ENCODE peak calls at places on chromosomes 5 and 9, in nine cellular contexts. T is ovary, Q is OCI-LY7, G is mucosa of descending colon, A is HL-60, O is adrenal gland, Z is foreskin fibroblast, P is astrocyte of the spinal cord, R is gastrocnemius medialis. M is an unnamed sample.

GRCh38 chr5:53994148-53994547 is 316.2 kb downstream of the ARL15 start:
- DNase-seq in T (no peak), Q (no peak), G (no peak), A (no peak), O (no peak), Z (no peak), P (peak; percentile 57), R (no peak), M (peak; percentile 84)

GRCh38 chr5:57795203-57795602 is 312.6 kb upstream of the ACTBL2 start:
- DNase-seq in T (no peak), Q (no peak), G (no peak), A (no peak), O (no peak), Z (no peak), P (no peak), R (no peak), M (no peak)

GRCh38 chr9:115104908-115105307 is 13.0 kb downstream of the TNC start:
- DNase-seq in T (no peak), Q (no peak), G (no peak), A (no peak), O (no peak), Z (no peak), P (peak; percentile 55), R (no peak), M (peak; percentile 94)

GRCh38 chr9:126599047-126599650 is 14.6 kb upstream of the LMX1B start:
- DNase-seq in T (no peak), Q (no peak), G (no peak), A (no peak), O (no peak), Z (no peak), P (no peak), R (no peak), M (no peak)

GRCh38 chr5:57317341-57317740 is 143.5 kb downstream of the GPBP1 start:
- DNase-seq in T (no peak), Q (no peak), G (no peak), A (no peak), O (no peak), Z (no peak), P (no peak), R (no peak), M (no peak)

GRCh38 chr9:115758441-115758840 is 395.1 kb upstream of the PAPPA start:
- DNase-seq in T (no peak), Q (no peak), G (no peak), A (no peak), O (no peak), Z (no peak), P (no peak), R (no peak), M (peak; percentile 47)

GRCh38 chr9:33458444-33458843 is 11.1 kb upstream of the AQP3 start:
- DNase-seq in T (no peak), Q (peak; percentile 52), G (no peak), A (no peak), O (no peak), Z (no peak), P (no peak), R (no peak), M (no peak)

GRCh38 chr5:140345919-140346347 is 470 bp downstream of the HBEGF start:
- DNase-seq in T (peak; percentile 71), Q (peak; percentile 42), G (peak; percentile 76), A (peak; percentile 30), O (peak; percentile 80), Z (peak; percentile 65), P (peak; percentile 67), R (peak; percentile 87), M (peak; percentile 55)

GRCh38 chr9:2193565-2193964 is 178.4 kb downstream of the SMARCA2 start:
- DNase-seq in T (no peak), Q (no peak), G (no peak), A (no peak), O (no peak), Z (no peak), P (no peak), R (no peak), M (no peak)

GRCh38 chr5:7169240-7169878 is 226.6 kb upstream of the ADCY2 start:
- DNase-seq in T (no peak), Q (no peak), G (no peak), A (no peak), O (no peak), Z (no peak), P (no peak), R (no peak), M (no peak)

GRCh38 chr5:1785062-1785461 is 14.6 kb downstream of the MRPL36 start:
- DNase-seq in T (no peak), Q (peak; percentile 22), G (no peak), A (no peak), O (no peak), Z (no peak), P (no peak), R (no peak), M (no peak)

GRCh38 chr9:137582286-137582860 is 3.6 kb upstream of the DPH7 start:
- DNase-seq in T (no peak), Q (peak; percentile 57), G (no peak), A (peak; percentile 61), O (no peak), Z (no peak), P (no peak), R (peak; percentile 61), M (no peak)

GRCh38 chr9:134268308-134268724 is 57.9 kb upstream of the RXRA start:
- DNase-seq in T (no peak), Q (peak; percentile 76), G (peak; percentile 54), A (peak; percentile 96), O (no peak), Z (no peak), P (no peak), R (no peak), M (no peak)

GRCh38 chr5:167999182-167999581 is 292.3 kb upstream of the WWC1 start:
- DNase-seq in T (no peak), Q (no peak), G (no peak), A (no peak), O (no peak), Z (no peak), P (no peak), R (no peak), M (no peak)

GRCh38 chr5:172503925-172504730 is 49.8 kb upstream of the SH3PXD2B start:
- DNase-seq in T (peak; percentile 63), Q (no peak), G (peak; percentile 70), A (no peak), O (peak; percentile 37), Z (no peak), P (no peak), R (peak; percentile 72), M (no peak)

GRCh38 chr9:96478829-96479371 is 28.9 kb downstream of the HABP4 start:
- DNase-seq in T (no peak), Q (no peak), G (no peak), A (no peak), O (no peak), Z (peak; percentile 23), P (peak; percentile 44), R (no peak), M (peak; percentile 71)

GRCh38 chr9:37417857-37418618 is 4.5 kb upstream of the GRHPR start:
- DNase-seq in T (no peak), Q (no peak), G (no peak), A (no peak), O (no peak), Z (no peak), P (no peak), R (no peak), M (no peak)

DNA sequence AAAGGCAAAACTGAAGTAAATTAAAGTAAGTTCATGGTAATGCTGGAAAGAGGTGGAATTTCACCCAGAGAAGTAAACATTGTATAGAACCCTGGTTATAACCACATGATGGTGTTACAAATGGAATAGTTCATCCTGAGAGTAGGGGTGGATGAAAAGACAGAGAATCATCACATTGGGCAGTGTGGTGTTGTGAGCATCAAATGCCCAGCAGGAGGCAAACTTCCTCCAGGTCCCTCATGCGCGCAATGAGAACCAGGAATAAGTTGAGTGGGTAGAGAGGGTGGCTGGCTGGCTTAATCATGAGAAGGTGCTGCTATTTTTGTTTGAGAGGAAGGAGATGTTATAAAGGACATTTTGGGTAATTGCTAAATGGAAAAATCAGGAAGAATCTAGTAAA is 163.3 kb upstream of the HMHB1 start:
- DNase-seq in T (no peak), Q (no peak), G (no peak), A (peak; percentile 2), O (no peak), Z (no peak), P (no peak), R (no peak), M (no peak)
- TF ChIP-seq CTCF in T (no peak), Q (peak; percentile 56), G (no peak), A (no peak), O (no peak), Z (no peak), P (peak; percentile 12), R (no peak), M (no peak)

GRCh38 chr5:41960481-41960880 is 35.4 kb downstream of the FBXO4 start:
- DNase-seq in T (no peak), Q (no peak), G (no peak), A (no peak), O (no peak), Z (no peak), P (no peak), R (no peak), M (no peak)
- H3K4me3 ChIP-seq in T (no peak overlapping the region), Q (no peak overlapping the region), G (no peak overlapping the region), A (no peak overlapping the region), O (no peak overlapping the region), Z (no peak overlapping the region), P (no peak overlapping the region), R (no peak overlapping the region), M (no peak overlapping the region)

DNA sequence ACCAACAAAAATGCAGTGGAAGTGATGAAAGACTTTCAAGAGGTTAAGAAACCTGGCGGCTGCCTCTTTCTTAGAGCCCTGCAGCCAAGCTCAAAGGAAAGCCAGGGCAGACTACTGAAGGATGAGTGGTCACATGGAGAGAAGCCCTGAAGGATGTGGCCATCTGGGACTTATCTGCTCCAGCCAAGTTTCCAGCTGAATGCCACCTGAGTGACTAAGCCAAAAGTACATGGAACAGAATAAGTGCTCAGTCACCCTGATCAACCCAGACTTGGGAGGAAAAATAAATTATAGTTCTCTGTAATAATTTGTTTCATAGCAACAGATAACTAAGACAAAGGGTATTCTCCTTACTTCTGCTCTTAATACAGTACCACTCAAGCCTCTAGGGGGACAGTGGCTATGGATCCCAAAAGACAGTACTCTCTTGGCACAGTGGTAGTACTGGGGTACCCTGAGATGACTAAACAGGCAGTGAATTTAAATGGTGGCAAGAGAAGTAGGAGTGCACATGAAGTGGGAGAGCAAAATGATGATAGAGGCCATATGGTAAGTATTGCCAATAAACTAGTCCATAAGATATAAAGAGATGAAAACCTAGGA is 182.3 kb downstream of the ELAVL2 start:
- DNase-seq in T (no peak), Q (no peak), G (no peak), A (no peak), O (no peak), Z (no peak), P (no peak), R (no peak), M (no peak)
- TF ChIP-seq CTCF in T (no peak), Q (no peak), G (no peak), A (no peak), O (no peak), Z (no peak), P (no peak), R (no peak), M (no peak)

DNA sequence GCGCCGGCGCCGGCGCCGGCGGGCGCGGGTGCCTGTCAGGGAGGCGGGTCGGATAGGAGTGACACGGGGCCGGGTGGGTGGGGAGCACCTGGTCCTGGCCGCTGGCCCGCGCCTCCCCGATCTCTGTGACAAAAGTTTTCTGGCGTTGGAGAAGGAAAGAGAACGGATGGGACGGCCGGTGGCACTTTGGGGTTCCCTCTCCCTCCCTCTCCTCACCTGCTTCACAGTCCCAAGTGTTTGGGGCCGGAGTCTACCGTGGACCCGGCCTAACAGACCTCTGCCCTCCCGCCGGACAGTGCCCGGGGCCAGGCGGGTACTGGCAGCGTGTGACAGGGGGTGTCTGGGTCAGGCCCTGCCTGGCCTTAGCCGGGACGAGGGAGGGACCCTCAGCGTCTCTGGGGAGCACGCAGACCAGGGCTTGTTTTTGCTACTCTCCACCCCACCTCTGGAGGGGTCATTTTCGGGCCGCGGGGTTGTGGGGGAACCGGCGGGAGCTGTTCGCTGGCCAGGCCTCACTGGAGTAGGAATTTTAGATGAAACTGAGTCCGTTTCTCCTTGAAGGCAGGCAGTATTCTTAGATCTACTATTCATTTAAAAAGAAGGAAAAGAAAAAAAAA is 1.7 kb downstream of the PRDM6 start:
- DNase-seq in T (peak; percentile 45), Q (no peak), G (no peak), A (no peak), O (no peak), Z (no peak), P (no peak), R (no peak), M (no peak)
- H3K4me3 ChIP-seq in T (peak overlapping the region; percentile 54), Q (no peak overlapping the region), G (no peak overlapping the region), A (peak overlapping the region; percentile 6), O (peak overlapping the region; percentile 50), Z (peak overlapping the region; percentile 75), P (no peak overlapping the region), R (peak overlapping the region; percentile 62), M (peak overlapping the region; percentile 33)

M was measured in AG10803.